ENCODE peak calls at places on chromosomes 7 and 10, in ten cellular contexts. T is choroid plexus epithelial cell; F is anterior cingulate cortex; G is stimulated activated CD4-positive, alpha-beta T cell treated with anti-CD3 and anti-CD28 coated beads, Interleukin-12 subunit alpha, Interleukin-12 subunit beta, amount 100 ng/mL, for 24 hours; A is HTR-8/SVneo; B is hepatocyte; V is LoVo; E is A172; W is GM04503; M is BE2C. H is an unnamed sample.
A peak's percentile ranks its signal among the peaks of the same experiment; 100 is the strongest.

GRCh38 chr10:71656220-71656619 is 63.4 kb downstream of the C10orf105 start:
- DNase-seq in T (no peak), F (no peak), G (no peak), A (no peak), B (no peak), V (no peak), E (no peak), W (no peak), M (no peak), H (no peak)

GRCh38 chr10:62083868-62084267 is 182.4 kb downstream of the ARID5B start:
- DNase-seq in T (peak; percentile 91), F (no peak), G (no peak), A (no peak), B (peak; percentile 58), V (no peak), E (no peak), W (no peak), M (peak; percentile 70), H (no peak)

GRCh38 chr10:49230004-49230403 is 41.8 kb upstream of the TMEM273 start:
- DNase-seq in T (no peak), F (no peak), G (no peak), A (no peak), B (no peak), V (no peak), E (no peak), W (no peak), M (no peak), H (no peak)

GRCh38 chr7:133477786-133478185 is 224.9 kb downstream of the EXOC4 start:
- DNase-seq in T (no peak), F (peak; percentile 3), G (no peak), A (no peak), B (no peak), V (no peak), E (no peak), W (no peak), M (no peak), H (no peak)

GRCh38 chr7:30093351-30094019 is 41.3 kb upstream of the MTURN start:
- DNase-seq in T (peak; percentile 43), F (no peak), G (no peak), A (no peak), B (peak; percentile 50), V (no peak), E (no peak), W (no peak), M (no peak), H (no peak)

GRCh38 chr10:131311661-131312260 is at the start of gene TCERG1L:
- DNase-seq in T (no peak), F (no peak), G (no peak), A (no peak), B (peak; percentile 62), V (no peak), E (no peak), W (no peak), M (no peak), H (no peak)

GRCh38 chr10:12191715-12192114 is 4.0 kb downstream of the NUDT5 start:
- DNase-seq in T (no peak), F (no peak), G (no peak), A (no peak), B (no peak), V (no peak), E (no peak), W (no peak), M (no peak), H (no peak)

GRCh38 chr7:117479480-117480224 is at the start of gene CFTR:
- DNase-seq in T (no peak), F (no peak), G (no peak), A (no peak), B (peak; percentile 49), V (peak; percentile 66), E (no peak), W (no peak), M (no peak), H (no peak)

GRCh38 chr7:144671429-144671828 is 164.4 kb downstream of the TPK1 start:
- DNase-seq in T (no peak), F (no peak), G (no peak), A (no peak), B (no peak), V (no peak), E (no peak), W (no peak), M (no peak), H (no peak)

GRCh38 chr7:117012284-117013174 is 59.2 kb downstream of the ST7 start:
- DNase-seq in T (peak; percentile 79), F (no peak), G (no peak), A (peak; percentile 30), B (peak; percentile 11), V (peak; percentile 68), E (no peak), W (no peak), M (peak; percentile 13), H (no peak)

GRCh38 chr7:21426286-21426957 is 1.5 kb upstream of the SP4 start:
- DNase-seq in T (peak; percentile 4), F (no peak), G (no peak), A (no peak), B (no peak), V (no peak), E (peak; percentile 8), W (no peak), M (no peak), H (no peak)

GRCh38 chr7:80686576-80686975 is 48.1 kb downstream of the CD36 start:
- DNase-seq in T (peak; percentile 38), F (no peak), G (no peak), A (no peak), B (no peak), V (no peak), E (no peak), W (no peak), M (no peak), H (no peak)

GRCh38 chr10:112952282-112952991 is 2.4 kb downstream of the TCF7L2 start:
- DNase-seq in T (peak; percentile 41), F (no peak), G (no peak), A (no peak), B (peak; percentile 51), V (no peak), E (no peak), W (no peak), M (peak; percentile 16), H (no peak)

GRCh38 chr7:77537136-77537594 is at the start of gene PTPN12:
- DNase-seq in T (no peak), F (no peak), G (peak; percentile 14), A (peak; percentile 6), B (no peak), V (no peak), E (no peak), W (no peak), M (peak; percentile 83), H (peak; percentile 71)

GRCh38 chr7:98404840-98405239 is 4.0 kb upstream of the BAIAP2L1 start:
- DNase-seq in T (no peak), F (no peak), G (no peak), A (no peak), B (no peak), V (no peak), E (no peak), W (no peak), M (no peak), H (no peak)

GRCh38 chr7:41994746-41995110 is 242.3 kb downstream of the GLI3 start:
- DNase-seq in T (no peak), F (no peak), G (no peak), A (no peak), B (no peak), V (no peak), E (no peak), W (peak; percentile 60), M (no peak), H (no peak)